ENCODE peak calls at places on chromosomes 12 and 14, in seven cellular contexts. D, U, F, T, S, H and G are unnamed samples.

GRCh38 chr14:54567224-54567633 is 301 bp downstream of the SAMD4A start:
- DNase-seq in D (no peak), U (peak), F (peak), T (no peak), S (peak), H (peak), G (no peak)

GRCh38 chr12:89250213-89250612 is 102.1 kb downstream of the DUSP6 start:
- DNase-seq in D (no peak), U (no peak), F (no peak), T (no peak), S (no peak), H (no peak), G (no peak)

GRCh38 chr12:117967043-117967442 is 1.7 kb downstream of the KSR2 start:
- DNase-seq in D (no peak), U (no peak), F (no peak), T (no peak), S (no peak), H (no peak), G (no peak)

GRCh38 chr14:92670177-92670576 is 78.2 kb downstream of the LGMN start:
- DNase-seq in D (no peak), U (peak), F (no peak), T (no peak), S (no peak), H (no peak), G (no peak)

GRCh38 chr12:30417697-30418231 is 277.9 kb downstream of the IPO8 start:
- DNase-seq in D (no peak), U (peak), F (no peak), T (peak), S (no peak), H (no peak), G (no peak)

GRCh38 chr12:15797818-15798217 is 8.6 kb upstream of the EPS8 start:
- DNase-seq in D (no peak), U (peak), F (no peak), T (no peak), S (no peak), H (no peak), G (no peak)

GRCh38 chr12:92146865-92147264 is 1.2 kb upstream of the BTG1 start:
- DNase-seq in D (no peak), U (no peak), F (no peak), T (no peak), S (no peak), H (no peak), G (no peak)

GRCh38 chr12:101793401-101793800 is 37.4 kb downstream of the GNPTAB start:
- DNase-seq in D (no peak), U (no peak), F (no peak), T (no peak), S (no peak), H (no peak), G (peak)

GRCh38 chr14:94540031-94540794 is 21.0 kb upstream of the SERPINA4 start:
- DNase-seq in D (no peak), U (no peak), F (no peak), T (no peak), S (no peak), H (no peak), G (no peak)

GRCh38 chr14:102155150-102155549 is 15.5 kb downstream of the WDR20 start:
- DNase-seq in D (no peak), U (no peak), F (peak), T (no peak), S (no peak), H (no peak), G (no peak)

GRCh38 chr14:81162941-81163340 is 57.8 kb downstream of the GTF2A1 start:
- DNase-seq in D (no peak), U (peak), F (no peak), T (no peak), S (no peak), H (no peak), G (no peak)

GRCh38 chr12:8996682-8997405 is 7.5 kb downstream of the KLRG1 start:
- DNase-seq in D (no peak), U (peak), F (peak), T (no peak), S (no peak), H (no peak), G (peak)

GRCh38 chr14:77177623-77178185 is 3.9 kb upstream of the TMEM63C start:
- DNase-seq in D (no peak), U (no peak), F (no peak), T (no peak), S (no peak), H (no peak), G (no peak)

GRCh38 chr12:9244894-9245293 is 36.7 kb upstream of the PZP start:
- DNase-seq in D (no peak), U (peak), F (no peak), T (no peak), S (peak), H (no peak), G (peak)

GRCh38 chr12:2256915-2257314 is 204.1 kb downstream of the CACNA1C start:
- DNase-seq in D (no peak), U (no peak), F (no peak), T (no peak), S (no peak), H (no peak), G (no peak)

GRCh38 chr14:49876563-49877127 is 16.2 kb upstream of the ARF6 start:
- DNase-seq in D (no peak), U (no peak), F (no peak), T (no peak), S (no peak), H (no peak), G (no peak)

GRCh38 chr12:62865860-62866407 is 69.0 kb downstream of the PPM1H start:
- DNase-seq in D (no peak), U (no peak), F (no peak), T (no peak), S (no peak), H (no peak), G (no peak)

GRCh38 chr12:52813885-52814709 is at the start of gene KRT4:
- DNase-seq in D (no peak), U (no peak), F (peak), T (no peak), S (no peak), H (no peak), G (no peak)

GRCh38 chr12:128755565-128755964 is 68.2 kb downstream of the SLC15A4 start:
- DNase-seq in D (no peak), U (peak), F (no peak), T (no peak), S (no peak), H (no peak), G (no peak)

GRCh38 chr12:119578112-119578511 is 15.5 kb upstream of the TMEM233 start:
- DNase-seq in D (no peak), U (peak), F (no peak), T (no peak), S (no peak), H (no peak), G (no peak)

GRCh38 chr12:4109826-4110225 is 163.7 kb upstream of the CCND2 start:
- DNase-seq in D (no peak), U (no peak), F (no peak), T (no peak), S (no peak), H (no peak), G (no peak)

GRCh38 chr12:89970646-89971192 is 262.1 kb upstream of the ATP2B1 start:
- DNase-seq in D (no peak), U (no peak), F (no peak), T (no peak), S (no peak), H (no peak), G (no peak)

GRCh38 chr12:104477812-104478388 is 21.2 kb downstream of the CHST11 start:
- DNase-seq in D (no peak), U (no peak), F (no peak), T (no peak), S (no peak), H (no peak), G (no peak)

GRCh38 chr14:90572461-90573150 is 175.8 kb downstream of the CALM1 start:
- DNase-seq in D (no peak), U (no peak), F (no peak), T (no peak), S (no peak), H (no peak), G (no peak)

GRCh38 chr14:69013943-69014782 is 35.1 kb upstream of the ACTN1 start:
- DNase-seq in D (peak), U (peak), F (peak), T (no peak), S (peak), H (no peak), G (no peak)

GRCh38 chr12:13986031-13986430 is 4.6 kb upstream of the GRIN2B start:
- DNase-seq in D (no peak), U (peak), F (no peak), T (no peak), S (no peak), H (no peak), G (no peak)

GRCh38 chr14:72182773-72183432 is 250.7 kb downstream of the RGS6 start:
- DNase-seq in D (no peak), U (no peak), F (no peak), T (no peak), S (no peak), H (no peak), G (no peak)

GRCh38 chr12:43099691-43100163 is 452.3 kb downstream of the ADAMTS20 start:
- DNase-seq in D (no peak), U (no peak), F (no peak), T (no peak), S (no peak), H (no peak), G (no peak)

GRCh38 chr12:538731-539539 is 79.2 kb downstream of the B4GALNT3 start:
- DNase-seq in D (peak), U (peak), F (no peak), T (no peak), S (no peak), H (peak), G (no peak)

GRCh38 chr14:56342419-56342901 is 224.2 kb downstream of the PELI2 start:
- DNase-seq in D (peak), U (no peak), F (no peak), T (no peak), S (no peak), H (no peak), G (no peak)